ENCODE peak calls at places on chromosomes 7 and 10, in nine cellular contexts. O, S, P, K, C, W, M, A and T are unnamed samples.

GRCh38 chr10:48834189-48834965 is 105.3 kb downstream of the LRRC18 start:
- DNase-seq in O (no peak), S (no peak), P (no peak), K (no peak), C (no peak), W (no peak), M (no peak), A (no peak), T (no peak)

GRCh38 chr7:108268200-108268820 is 138.1 kb upstream of the LAMB4 start:
- DNase-seq in O (no peak), S (no peak), P (no peak), K (no peak), C (no peak), W (no peak), M (no peak), A (no peak), T (no peak)

GRCh38 chr10:120456143-120456625 is 843 bp upstream of the PLPP4 start:
- DNase-seq in O (no peak), S (no peak), P (no peak), K (no peak), C (no peak), W (no peak), M (no peak), A (no peak), T (no peak)

GRCh38 chr7:5143106-5143505 is 46.9 kb upstream of the WIPI2 start:
- DNase-seq in O (peak; percentile 70), S (peak; percentile 74), P (no peak), K (no peak), C (no peak), W (no peak), M (no peak), A (no peak), T (peak; percentile 75)

GRCh38 chr7:80942261-80943041 is 23.6 kb upstream of the SEMA3C start:
- DNase-seq in O (no peak), S (no peak), P (peak; percentile 61), K (peak; percentile 92), C (no peak), W (peak; percentile 34), M (peak; percentile 33), A (peak; percentile 32), T (no peak)

GRCh38 chr10:104966563-104967280 is 325.6 kb downstream of the SORCS3 start:
- DNase-seq in O (no peak), S (no peak), P (no peak), K (no peak), C (no peak), W (no peak), M (no peak), A (no peak), T (no peak)

GRCh38 chr7:137715101-137715500 is 131.7 kb downstream of the DGKI start:
- DNase-seq in O (no peak), S (no peak), P (no peak), K (no peak), C (no peak), W (no peak), M (no peak), A (no peak), T (no peak)

GRCh38 chr10:14584643-14585042 is 190.1 kb downstream of the FAM107B start:
- DNase-seq in O (peak; percentile 46), S (no peak), P (no peak), K (no peak), C (no peak), W (no peak), M (no peak), A (no peak), T (peak; percentile 46)

GRCh38 chr10:33808475-33808874 is 474.0 kb upstream of the NRP1 start:
- DNase-seq in O (no peak), S (no peak), P (no peak), K (no peak), C (no peak), W (no peak), M (no peak), A (no peak), T (no peak)

GRCh38 chr10:116385994-116386809 is 41.4 kb upstream of the PNLIPRP3 start:
- DNase-seq in O (no peak), S (no peak), P (peak; percentile 12), K (no peak), C (no peak), W (no peak), M (no peak), A (no peak), T (no peak)

GRCh38 chr7:116511552-116512523 is 12.3 kb downstream of the CAV2 start:
- DNase-seq in O (no peak), S (no peak), P (peak; percentile 10), K (peak; percentile 14), C (no peak), W (no peak), M (no peak), A (peak; percentile 19), T (peak; percentile 36)

GRCh38 chr7:105638942-105639495 is 57.7 kb upstream of the EFCAB10 start:
- DNase-seq in O (no peak), S (no peak), P (no peak), K (no peak), C (no peak), W (no peak), M (no peak), A (peak; percentile 44), T (no peak)

GRCh38 chr10:15603446-15604011 is 116.2 kb downstream of the ITGA8 start:
- DNase-seq in O (no peak), S (no peak), P (no peak), K (no peak), C (no peak), W (no peak), M (no peak), A (no peak), T (no peak)

GRCh38 chr7:127782550-127783266 is 130.7 kb downstream of the SND1 start:
- DNase-seq in O (no peak), S (no peak), P (no peak), K (no peak), C (no peak), W (no peak), M (no peak), A (no peak), T (no peak)

GRCh38 chr10:55704950-55705349 is 656.1 kb downstream of the ZWINT start:
- DNase-seq in O (no peak), S (no peak), P (no peak), K (no peak), C (no peak), W (no peak), M (no peak), A (no peak), T (no peak)

GRCh38 chr10:126686271-126686670 is 15.8 kb upstream of the C10orf90 start:
- DNase-seq in O (no peak), S (no peak), P (no peak), K (no peak), C (no peak), W (no peak), M (no peak), A (no peak), T (no peak)

GRCh38 chr7:329691-330281 is 39.8 kb downstream of the FOXL3 start:
- DNase-seq in O (no peak), S (no peak), P (no peak), K (no peak), C (no peak), W (no peak), M (no peak), A (peak; percentile 90), T (no peak)

GRCh38 chr10:69232252-69232651 is 12.1 kb downstream of the HKDC1 start:
- DNase-seq in O (no peak), S (no peak), P (no peak), K (peak; percentile 95), C (no peak), W (no peak), M (no peak), A (no peak), T (no peak)

GRCh38 chr10:77590344-77591237 is 47.0 kb downstream of the KCNMA1 start:
- DNase-seq in O (no peak), S (no peak), P (no peak), K (no peak), C (no peak), W (peak; percentile 62), M (no peak), A (no peak), T (no peak)

GRCh38 chr10:96038476-96039387 is 4.7 kb upstream of the CCNJ start:
- DNase-seq in O (no peak), S (no peak), P (no peak), K (no peak), C (no peak), W (no peak), M (no peak), A (no peak), T (no peak)

GRCh38 chr7:19939746-19940145 is 166.3 kb upstream of the TMEM196 start:
- DNase-seq in O (no peak), S (no peak), P (no peak), K (peak; percentile 22), C (no peak), W (no peak), M (no peak), A (no peak), T (no peak)

GRCh38 chr10:43644252-43644651 is 4.4 kb downstream of the ZNF32 start:
- DNase-seq in O (no peak), S (no peak), P (no peak), K (no peak), C (no peak), W (no peak), M (no peak), A (no peak), T (no peak)